ENCODE peak calls at places on chromosomes 6 and 20, in ten cellular contexts. G is EL; T is NCI-H1417 treated with DMSO at 0.1 percent for 48 hours; Q is anterior cingulate cortex; F is T1000; I is PC-3; P is iPS-NIHi11; H is amniotic epithelial cell; S is CD8-positive, alpha-beta memory T cell; W is CD4-positive, alpha-beta T cell. N is an unnamed sample.

GRCh38 chr20:62980970-62981369 is 25.8 kb downstream of the BHLHE23 start:
- DNase-seq in G (peak; percentile 16), T (no peak), Q (no peak), F (no peak), I (peak; percentile 9), P (no peak), H (no peak), S (peak; percentile 24), W (peak; percentile 49), N (peak; percentile 25)

GRCh38 chr6:14441371-14441781 is 323.8 kb downstream of the CD83 start:
- DNase-seq in G (no peak), T (peak; percentile 86), Q (peak; percentile 43), F (no peak), I (no peak), P (no peak), H (no peak), S (no peak), W (no peak), N (no peak)

GRCh38 chr20:46901638-46902037 is 7.0 kb downstream of the EYA2 start:
- DNase-seq in G (no peak), T (no peak), Q (no peak), F (no peak), I (no peak), P (no peak), H (no peak), S (no peak), W (no peak), N (no peak)

GRCh38 chr6:35955970-35956369 is 35.1 kb upstream of the SRPK1 start:
- DNase-seq in G (no peak), T (no peak), Q (no peak), F (no peak), I (no peak), P (no peak), H (no peak), S (no peak), W (no peak), N (no peak)

GRCh38 chr6:156809034-156809433 is 31.9 kb downstream of the ARID1B start:
- DNase-seq in G (peak; percentile 41), T (no peak), Q (peak; percentile 53), F (no peak), I (peak; percentile 4), P (no peak), H (no peak), S (no peak), W (no peak), N (no peak)

GRCh38 chr6:13311155-13311554 is 17.2 kb downstream of the TBC1D7 start:
- DNase-seq in G (no peak), T (no peak), Q (no peak), F (no peak), I (no peak), P (no peak), H (no peak), S (no peak), W (no peak), N (no peak)

GRCh38 chr6:150925655-150925928 is 60.1 kb downstream of the MTHFD1L start:
- DNase-seq in G (peak; percentile 29), T (no peak), Q (no peak), F (no peak), I (no peak), P (no peak), H (no peak), S (no peak), W (no peak), N (no peak)

GRCh38 chr20:13212750-13213149 is 8.3 kb upstream of the ISM1 start:
- DNase-seq in G (peak; percentile 8), T (no peak), Q (no peak), F (no peak), I (no peak), P (no peak), H (peak; percentile 3), S (no peak), W (no peak), N (no peak)

GRCh38 chr20:32971703-32972161 is 32.5 kb downstream of the SUN5 start:
- DNase-seq in G (no peak), T (no peak), Q (no peak), F (no peak), I (no peak), P (no peak), H (no peak), S (no peak), W (no peak), N (no peak)

GRCh38 chr20:17796096-17796563 is 96.4 kb downstream of the BANF2 start:
- DNase-seq in G (peak; percentile 9), T (no peak), Q (no peak), F (no peak), I (peak; percentile 13), P (no peak), H (peak; percentile 88), S (no peak), W (no peak), N (no peak)

GRCh38 chr20:48015136-48015925 is 230.1 kb upstream of the SULF2 start:
- DNase-seq in G (no peak), T (no peak), Q (no peak), F (no peak), I (no peak), P (no peak), H (peak; percentile 25), S (no peak), W (no peak), N (no peak)

GRCh38 chr6:17741507-17741906 is 34.8 kb upstream of the NUP153 start:
- DNase-seq in G (no peak), T (no peak), Q (no peak), F (no peak), I (no peak), P (no peak), H (no peak), S (no peak), W (no peak), N (no peak)

GRCh38 chr6:3270258-3270657 is 11.5 kb downstream of the PSMG4 start:
- DNase-seq in G (no peak), T (no peak), Q (no peak), F (no peak), I (no peak), P (no peak), H (no peak), S (no peak), W (no peak), N (no peak)

GRCh38 chr20:46108435-46108841 is 9.7 kb upstream of the CD40 start:
- DNase-seq in G (no peak), T (no peak), Q (no peak), F (no peak), I (no peak), P (no peak), H (no peak), S (no peak), W (no peak), N (no peak)

GRCh38 chr6:11011787-11012234 is 32.3 kb downstream of the ELOVL2 start:
- DNase-seq in G (no peak), T (no peak), Q (no peak), F (no peak), I (peak; percentile 86), P (peak; percentile 66), H (peak; percentile 92), S (no peak), W (no peak), N (no peak)

GRCh38 chr6:144417686-144418085 is 132.6 kb downstream of the UTRN start:
- DNase-seq in G (no peak), T (no peak), Q (no peak), F (no peak), I (peak; percentile 14), P (no peak), H (no peak), S (no peak), W (no peak), N (no peak)

GRCh38 chr20:50488236-50488806 is 21.9 kb upstream of the PTPN1 start:
- DNase-seq in G (no peak), T (no peak), Q (no peak), F (no peak), I (no peak), P (no peak), H (no peak), S (no peak), W (no peak), N (no peak)

GRCh38 chr6:38353310-38354032 is 286.3 kb downstream of the BTBD9 start:
- DNase-seq in G (no peak), T (no peak), Q (no peak), F (no peak), I (no peak), P (no peak), H (no peak), S (no peak), W (no peak), N (no peak)

GRCh38 chr20:444862-445426 is 17.4 kb downstream of the TBC1D20 start:
- DNase-seq in G (peak; percentile 91), T (no peak), Q (no peak), F (peak; percentile 7), I (peak; percentile 40), P (no peak), H (no peak), S (no peak), W (no peak), N (no peak)

GRCh38 chr6:82144852-82145332 is 102.7 kb downstream of the IBTK start:
- DNase-seq in G (peak; percentile 91), T (no peak), Q (peak; percentile 32), F (peak; percentile 59), I (peak; percentile 86), P (peak; percentile 33), H (peak; percentile 70), S (no peak), W (no peak), N (peak; percentile 7)

GRCh38 chr6:149087898-149088297 is 229.6 kb upstream of the TAB2 start:
- DNase-seq in G (no peak), T (no peak), Q (no peak), F (no peak), I (no peak), P (no peak), H (no peak), S (no peak), W (no peak), N (no peak)

GRCh38 chr6:43171284-43172126 is 436 bp downstream of the SRF start:
- DNase-seq in G (no peak), T (no peak), Q (no peak), F (no peak), I (no peak), P (no peak), H (no peak), S (peak; percentile 30), W (peak; percentile 17), N (no peak)

GRCh38 chr6:156867121-156867520 is 89.9 kb downstream of the ARID1B start:
- DNase-seq in G (no peak), T (no peak), Q (no peak), F (no peak), I (peak; percentile 6), P (no peak), H (no peak), S (no peak), W (no peak), N (no peak)

GRCh38 chr6:115078555-115078954 is 735.7 kb upstream of the HS3ST5 start:
- DNase-seq in G (no peak), T (no peak), Q (no peak), F (no peak), I (no peak), P (no peak), H (no peak), S (no peak), W (no peak), N (no peak)

GRCh38 chr20:51354191-51354768 is 188.2 kb downstream of the NFATC2 start:
- DNase-seq in G (peak; percentile 69), T (no peak), Q (no peak), F (peak; percentile 84), I (peak; percentile 78), P (no peak), H (no peak), S (no peak), W (no peak), N (no peak)

GRCh38 chr6:144897441-144897921 is 612.3 kb downstream of the UTRN start:
- DNase-seq in G (peak; percentile 96), T (no peak), Q (no peak), F (peak; percentile 72), I (peak; percentile 94), P (no peak), H (peak; percentile 39), S (no peak), W (no peak), N (no peak)

N was measured in amygdala.